ENCODE peak calls at places on chromosomes 13 and 19, in nine cellular contexts. One of them, this sample, is unnamed.

GRCh38 chr13:49546559-49546958 is 38.8 kb downstream of the RCBTB1 start:
- DNase-seq in AG04450: no peak
- DNase-seq in stimulated activated CD4-positive, alpha-beta T cell treated with anti-CD3 and anti-CD28 coated beads, Interleukin-4, amount 100 ng/mL, for 48 hours: no peak
- DNase-seq in stimulated activated CD8-positive, alpha-beta memory T cell treated with anti-CD3 and anti-CD28 coated beads, Interleukin-7, amount 100 ng/mL, for 1 hour: no peak
- DNase-seq in keratinocyte: no peak
- DNase-seq in aorta: no peak
- DNase-seq in AG08396: no peak
- DNase-seq in fibroblast of mammary gland: no peak
- DNase-seq in breast epithelium: no peak
- DNase-seq in this sample: no peak

GRCh38 chr13:83065136-83065535 is 817.1 kb downstream of the SLITRK1 start:
- DNase-seq in AG04450: no peak
- DNase-seq in stimulated activated CD4-positive, alpha-beta T cell treated with anti-CD3 and anti-CD28 coated beads, Interleukin-4, amount 100 ng/mL, for 48 hours: no peak
- DNase-seq in stimulated activated CD8-positive, alpha-beta memory T cell treated with anti-CD3 and anti-CD28 coated beads, Interleukin-7, amount 100 ng/mL, for 1 hour: no peak
- DNase-seq in keratinocyte: no peak
- DNase-seq in aorta: peak; percentile 74
- DNase-seq in AG08396: peak; percentile 10
- DNase-seq in fibroblast of mammary gland: peak; percentile 95
- DNase-seq in breast epithelium: no peak
- DNase-seq in this sample: no peak

GRCh38 chr19:39339636-39340035 is 2.6 kb upstream of the SAMD4B start:
- DNase-seq in AG04450: no peak
- DNase-seq in stimulated activated CD4-positive, alpha-beta T cell treated with anti-CD3 and anti-CD28 coated beads, Interleukin-4, amount 100 ng/mL, for 48 hours: no peak
- DNase-seq in stimulated activated CD8-positive, alpha-beta memory T cell treated with anti-CD3 and anti-CD28 coated beads, Interleukin-7, amount 100 ng/mL, for 1 hour: no peak
- DNase-seq in keratinocyte: no peak
- DNase-seq in aorta: no peak
- DNase-seq in AG08396: no peak
- DNase-seq in fibroblast of mammary gland: no peak
- DNase-seq in breast epithelium: no peak
- DNase-seq in this sample: no peak

GRCh38 chr13:25881946-25882574 is 169.8 kb downstream of the SHISA2 start:
- DNase-seq in AG04450: no peak
- DNase-seq in stimulated activated CD4-positive, alpha-beta T cell treated with anti-CD3 and anti-CD28 coated beads, Interleukin-4, amount 100 ng/mL, for 48 hours: no peak
- DNase-seq in stimulated activated CD8-positive, alpha-beta memory T cell treated with anti-CD3 and anti-CD28 coated beads, Interleukin-7, amount 100 ng/mL, for 1 hour: no peak
- DNase-seq in keratinocyte: no peak
- DNase-seq in aorta: no peak
- DNase-seq in AG08396: no peak
- DNase-seq in fibroblast of mammary gland: no peak
- DNase-seq in breast epithelium: no peak
- DNase-seq in this sample: no peak

GRCh38 chr13:64928704-64929499 is 2301.2 kb downstream of the PCDH9 start:
- DNase-seq in AG04450: peak; percentile 27
- DNase-seq in stimulated activated CD4-positive, alpha-beta T cell treated with anti-CD3 and anti-CD28 coated beads, Interleukin-4, amount 100 ng/mL, for 48 hours: no peak
- DNase-seq in stimulated activated CD8-positive, alpha-beta memory T cell treated with anti-CD3 and anti-CD28 coated beads, Interleukin-7, amount 100 ng/mL, for 1 hour: no peak
- DNase-seq in keratinocyte: no peak
- DNase-seq in aorta: no peak
- DNase-seq in AG08396: no peak
- DNase-seq in fibroblast of mammary gland: peak; percentile 45
- DNase-seq in breast epithelium: no peak
- DNase-seq in this sample: peak; percentile 82

GRCh38 chr19:658916-659839 is 3.8 kb downstream of the RNF126 start:
- DNase-seq in AG04450: no peak
- DNase-seq in stimulated activated CD4-positive, alpha-beta T cell treated with anti-CD3 and anti-CD28 coated beads, Interleukin-4, amount 100 ng/mL, for 48 hours: no peak
- DNase-seq in stimulated activated CD8-positive, alpha-beta memory T cell treated with anti-CD3 and anti-CD28 coated beads, Interleukin-7, amount 100 ng/mL, for 1 hour: no peak
- DNase-seq in keratinocyte: peak; percentile 70
- DNase-seq in aorta: no peak
- DNase-seq in AG08396: peak; percentile 63
- DNase-seq in fibroblast of mammary gland: peak; percentile 74
- DNase-seq in breast epithelium: no peak
- DNase-seq in this sample: no peak

GRCh38 chr19:2389594-2389993 is 29.5 kb downstream of the TMPRSS9 start:
- DNase-seq in AG04450: no peak
- DNase-seq in stimulated activated CD4-positive, alpha-beta T cell treated with anti-CD3 and anti-CD28 coated beads, Interleukin-4, amount 100 ng/mL, for 48 hours: no peak
- DNase-seq in stimulated activated CD8-positive, alpha-beta memory T cell treated with anti-CD3 and anti-CD28 coated beads, Interleukin-7, amount 100 ng/mL, for 1 hour: no peak
- DNase-seq in keratinocyte: no peak
- DNase-seq in aorta: no peak
- DNase-seq in AG08396: no peak
- DNase-seq in fibroblast of mammary gland: no peak
- DNase-seq in breast epithelium: no peak
- DNase-seq in this sample: no peak

GRCh38 chr13:89401209-89401810 is 1730.1 kb downstream of the SLITRK5 start:
- DNase-seq in AG04450: peak; percentile 45
- DNase-seq in stimulated activated CD4-positive, alpha-beta T cell treated with anti-CD3 and anti-CD28 coated beads, Interleukin-4, amount 100 ng/mL, for 48 hours: no peak
- DNase-seq in stimulated activated CD8-positive, alpha-beta memory T cell treated with anti-CD3 and anti-CD28 coated beads, Interleukin-7, amount 100 ng/mL, for 1 hour: no peak
- DNase-seq in keratinocyte: no peak
- DNase-seq in aorta: no peak
- DNase-seq in AG08396: no peak
- DNase-seq in fibroblast of mammary gland: peak; percentile 77
- DNase-seq in breast epithelium: no peak
- DNase-seq in this sample: peak; percentile 42

GRCh38 chr13:49877629-49878218 is 58.4 kb downstream of the SPRYD7 start:
- DNase-seq in AG04450: no peak
- DNase-seq in stimulated activated CD4-positive, alpha-beta T cell treated with anti-CD3 and anti-CD28 coated beads, Interleukin-4, amount 100 ng/mL, for 48 hours: no peak
- DNase-seq in stimulated activated CD8-positive, alpha-beta memory T cell treated with anti-CD3 and anti-CD28 coated beads, Interleukin-7, amount 100 ng/mL, for 1 hour: no peak
- DNase-seq in keratinocyte: no peak
- DNase-seq in aorta: no peak
- DNase-seq in AG08396: no peak
- DNase-seq in fibroblast of mammary gland: peak; percentile 42
- DNase-seq in breast epithelium: no peak
- DNase-seq in this sample: no peak

GRCh38 chr19:29836409-29836825 is 24.6 kb downstream of the CCNE1 start:
- DNase-seq in AG04450: no peak
- DNase-seq in stimulated activated CD4-positive, alpha-beta T cell treated with anti-CD3 and anti-CD28 coated beads, Interleukin-4, amount 100 ng/mL, for 48 hours: peak; percentile 33
- DNase-seq in stimulated activated CD8-positive, alpha-beta memory T cell treated with anti-CD3 and anti-CD28 coated beads, Interleukin-7, amount 100 ng/mL, for 1 hour: no peak
- DNase-seq in keratinocyte: no peak
- DNase-seq in aorta: peak; percentile 10
- DNase-seq in AG08396: no peak
- DNase-seq in fibroblast of mammary gland: no peak
- DNase-seq in breast epithelium: no peak
- DNase-seq in this sample: no peak

GRCh38 chr19:3969435-3970312 is 1.2 kb downstream of the DAPK3 start:
- DNase-seq in AG04450: peak; percentile 62
- DNase-seq in stimulated activated CD4-positive, alpha-beta T cell treated with anti-CD3 and anti-CD28 coated beads, Interleukin-4, amount 100 ng/mL, for 48 hours: no peak
- DNase-seq in stimulated activated CD8-positive, alpha-beta memory T cell treated with anti-CD3 and anti-CD28 coated beads, Interleukin-7, amount 100 ng/mL, for 1 hour: no peak
- DNase-seq in keratinocyte: peak; percentile 50
- DNase-seq in aorta: no peak
- DNase-seq in AG08396: peak; percentile 61
- DNase-seq in fibroblast of mammary gland: peak; percentile 87
- DNase-seq in breast epithelium: no peak
- DNase-seq in this sample: peak; percentile 76

GRCh38 chr19:46471116-46471733 is at the start of gene PNMA8A:
- DNase-seq in AG04450: no peak
- DNase-seq in stimulated activated CD4-positive, alpha-beta T cell treated with anti-CD3 and anti-CD28 coated beads, Interleukin-4, amount 100 ng/mL, for 48 hours: no peak
- DNase-seq in stimulated activated CD8-positive, alpha-beta memory T cell treated with anti-CD3 and anti-CD28 coated beads, Interleukin-7, amount 100 ng/mL, for 1 hour: no peak
- DNase-seq in keratinocyte: no peak
- DNase-seq in aorta: peak; percentile 96
- DNase-seq in AG08396: peak; percentile 78
- DNase-seq in fibroblast of mammary gland: peak; percentile 71
- DNase-seq in breast epithelium: no peak
- DNase-seq in this sample: no peak

GRCh38 chr19:1260749-1261511 is 8.2 kb upstream of the CIRBP start:
- DNase-seq in AG04450: peak; percentile 93
- DNase-seq in stimulated activated CD4-positive, alpha-beta T cell treated with anti-CD3 and anti-CD28 coated beads, Interleukin-4, amount 100 ng/mL, for 48 hours: peak; percentile 94
- DNase-seq in stimulated activated CD8-positive, alpha-beta memory T cell treated with anti-CD3 and anti-CD28 coated beads, Interleukin-7, amount 100 ng/mL, for 1 hour: peak; percentile 96
- DNase-seq in keratinocyte: no peak
- DNase-seq in aorta: peak; percentile 99
- DNase-seq in AG08396: peak; percentile 97
- DNase-seq in fibroblast of mammary gland: peak; percentile 95
- DNase-seq in breast epithelium: peak; percentile 95
- DNase-seq in this sample: no peak

GRCh38 chr19:4043410-4043809 is 23.3 kb downstream of the ZBTB7A start:
- DNase-seq in AG04450: no peak
- DNase-seq in stimulated activated CD4-positive, alpha-beta T cell treated with anti-CD3 and anti-CD28 coated beads, Interleukin-4, amount 100 ng/mL, for 48 hours: no peak
- DNase-seq in stimulated activated CD8-positive, alpha-beta memory T cell treated with anti-CD3 and anti-CD28 coated beads, Interleukin-7, amount 100 ng/mL, for 1 hour: no peak
- DNase-seq in keratinocyte: no peak
- DNase-seq in aorta: no peak
- DNase-seq in AG08396: no peak
- DNase-seq in fibroblast of mammary gland: no peak
- DNase-seq in breast epithelium: no peak
- DNase-seq in this sample: no peak

GRCh38 chr13:66992683-66993082 is 237.5 kb downstream of the PCDH9 start:
- DNase-seq in AG04450: no peak
- DNase-seq in stimulated activated CD4-positive, alpha-beta T cell treated with anti-CD3 and anti-CD28 coated beads, Interleukin-4, amount 100 ng/mL, for 48 hours: no peak
- DNase-seq in stimulated activated CD8-positive, alpha-beta memory T cell treated with anti-CD3 and anti-CD28 coated beads, Interleukin-7, amount 100 ng/mL, for 1 hour: no peak
- DNase-seq in keratinocyte: no peak
- DNase-seq in aorta: no peak
- DNase-seq in AG08396: no peak
- DNase-seq in fibroblast of mammary gland: no peak
- DNase-seq in breast epithelium: no peak
- DNase-seq in this sample: no peak

GRCh38 chr13:29935309-29935981 is 85.0 kb upstream of the UBL3 start:
- DNase-seq in AG04450: no peak
- DNase-seq in stimulated activated CD4-positive, alpha-beta T cell treated with anti-CD3 and anti-CD28 coated beads, Interleukin-4, amount 100 ng/mL, for 48 hours: peak; percentile 58
- DNase-seq in stimulated activated CD8-positive, alpha-beta memory T cell treated with anti-CD3 and anti-CD28 coated beads, Interleukin-7, amount 100 ng/mL, for 1 hour: no peak
- DNase-seq in keratinocyte: no peak
- DNase-seq in aorta: no peak
- DNase-seq in AG08396: no peak
- DNase-seq in fibroblast of mammary gland: no peak
- DNase-seq in breast epithelium: no peak
- DNase-seq in this sample: no peak